ENCODE peak calls at places on chromosome 17, in seven cellular contexts. P is activated CD4-positive, alpha-beta T cell treated with anti-CD3 and anti-CD28 coated beads for 24 hours; X is aorta; B is GM12865; W is RCC 7860; E is stimulated activated CD8-positive, alpha-beta memory T cell treated with anti-CD3 and anti-CD28 coated beads, Interleukin-4, amount 100 ng/mL, for 1 hour; M is NCI-H1092. Q is an unnamed sample.
A peak's percentile ranks its signal among the peaks of the same experiment; 100 is the strongest.

GRCh38 chr17:7549401-7550055 is 670 bp downstream of the TNFSF12 start:
- DNase-seq in P (no peak), X (peak; percentile 78), B (no peak), W (no peak), E (no peak), M (no peak), Q (no peak)

GRCh38 chr17:78708510-78708973 is 73.5 kb downstream of the CYTH1 start:
- DNase-seq in P (peak; percentile 40), X (peak; percentile 86), B (peak; percentile 93), W (peak; percentile 69), E (peak; percentile 27), M (peak; percentile 20), Q (peak; percentile 41)

GRCh38 chr17:82649501-82650261 is 1.4 kb upstream of the WDR45B start:
- DNase-seq in P (no peak), X (no peak), B (no peak), W (no peak), E (no peak), M (no peak), Q (no peak)

GRCh38 chr17:37796081-37796480 is 51.2 kb upstream of the HNF1B start:
- DNase-seq in P (no peak), X (no peak), B (no peak), W (no peak), E (no peak), M (no peak), Q (no peak)

GRCh38 chr17:35056013-35056412 is 7.5 kb downstream of the RFFL start:
- DNase-seq in P (no peak), X (no peak), B (no peak), W (peak; percentile 61), E (no peak), M (no peak), Q (no peak)

GRCh38 chr17:81651692-81652091 is 4.7 kb downstream of the PDE6G start:
- DNase-seq in P (no peak), X (no peak), B (no peak), W (peak; percentile 79), E (no peak), M (no peak), Q (no peak)

GRCh38 chr17:55500103-55500502 is 11.1 kb downstream of the SMIM36 start:
- DNase-seq in P (no peak), X (no peak), B (no peak), W (no peak), E (no peak), M (no peak), Q (no peak)

GRCh38 chr17:10624966-10625365 is 32.1 kb downstream of the MYH3 start:
- DNase-seq in P (no peak), X (no peak), B (no peak), W (no peak), E (no peak), M (no peak), Q (no peak)

GRCh38 chr17:49132317-49132698 is 261 bp upstream of the B4GALNT2 start:
- DNase-seq in P (no peak), X (no peak), B (no peak), W (no peak), E (no peak), M (no peak), Q (no peak)

GRCh38 chr17:17088511-17089205 is 46.4 kb downstream of the MPRIP start:
- DNase-seq in P (no peak), X (peak; percentile 27), B (peak; percentile 22), W (no peak), E (no peak), M (no peak), Q (no peak)

GRCh38 chr17:3788200-3788599 is 12.8 kb downstream of the ITGAE start:
- DNase-seq in P (no peak), X (peak; percentile 25), B (peak; percentile 66), W (peak; percentile 54), E (no peak), M (no peak), Q (no peak)

GRCh38 chr17:16178836-16179235 is 36.5 kb downstream of the NCOR1 start:
- DNase-seq in P (no peak), X (no peak), B (no peak), W (no peak), E (no peak), M (no peak), Q (no peak)

GRCh38 chr17:17300624-17301568 is 2.3 kb upstream of the NT5M start:
- DNase-seq in P (no peak), X (peak; percentile 83), B (peak; percentile 67), W (peak; percentile 8), E (no peak), M (no peak), Q (peak; percentile 57)

GRCh38 chr17:17806611-17807010 is 30.2 kb downstream of the SREBF1 start:
- DNase-seq in P (no peak), X (no peak), B (no peak), W (no peak), E (no peak), M (no peak), Q (no peak)

GRCh38 chr17:38743556-38744171 is 4.5 kb downstream of the PCGF2 start:
- DNase-seq in P (no peak), X (no peak), B (no peak), W (no peak), E (no peak), M (peak; percentile 40), Q (no peak)

GRCh38 chr17:65739026-65739425 is 177.6 kb upstream of the AXIN2 start:
- DNase-seq in P (no peak), X (no peak), B (no peak), W (no peak), E (no peak), M (no peak), Q (no peak)

GRCh38 chr17:13750783-13751484 is 149.2 kb upstream of the HS3ST3A1 start:
- DNase-seq in P (no peak), X (no peak), B (no peak), W (no peak), E (no peak), M (no peak), Q (no peak)